ENCODE peak calls at places on chromosome 1, in four cellular contexts. V, D, C and T are unnamed samples.

GRCh38 chr1:48017716-48018115 is 20.5 kb upstream of the TRABD2B start:
- DNase-seq in C (no peak), V (no peak), D (no peak), T (no peak)

GRCh38 chr1:55519937-55520683 is 304.9 kb upstream of the USP24 start:
- DNase-seq in D (no peak), C (no peak), V (no peak), T (no peak)

GRCh38 chr1:19405195-19405760 is 80.1 kb downstream of the CAPZB start:
- DNase-seq in D (peak; percentile 50), C (no peak), V (no peak), T (no peak)

GRCh38 chr1:30704271-30704670 is 19.1 kb downstream of the MATN1 start:
- DNase-seq in D (no peak), C (no peak), V (no peak), T (no peak)

GRCh38 chr1:58628987-58629598 is 52.0 kb upstream of the TACSTD2 start:
- DNase-seq in V (no peak), D (no peak), C (no peak), T (no peak)

GRCh38 chr1:51745304-51745570 is 128.3 kb downstream of the OSBPL9 start:
- DNase-seq in C (no peak), D (no peak), V (no peak), T (no peak)

GRCh38 chr1:53552146-53552940 is 93.1 kb downstream of the DMRTB1 start:
- DNase-seq in D (no peak), C (no peak), V (no peak), T (no peak)

GRCh38 chr1:78237364-78237916 is 191.7 kb downstream of the GIPC2 start:
- DNase-seq in C (no peak), D (no peak), V (no peak), T (no peak)

GRCh38 chr1:162368451-162368850 is 8.2 kb downstream of the SPATA46 start:
- DNase-seq in C (no peak), D (no peak), V (no peak), T (no peak)

GRCh38 chr1:207321045-207321789 is at the start of gene CD55:
- DNase-seq in V (peak; percentile 99), D (peak; percentile 100), C (peak; percentile 97), T (peak; percentile 76)

GRCh38 chr1:32099426-32099825 is 8.4 kb upstream of the KPNA6 start:
- DNase-seq in C (no peak), D (no peak), V (no peak), T (no peak)

GRCh38 chr1:244837597-244838258 is 2.3 kb downstream of the COX20 start:
- DNase-seq in V (peak; percentile 39), D (peak; percentile 68), C (no peak), T (no peak)

GRCh38 chr1:24830680-24831272 is 85.5 kb downstream of the CLIC4 start:
- DNase-seq in V (peak; percentile 43), D (peak; percentile 68), C (no peak), T (no peak)

GRCh38 chr1:159798893-159799292 is 3.3 kb upstream of the FCRL6 start:
- DNase-seq in C (no peak), D (peak; percentile 66), V (peak; percentile 59), T (peak; percentile 36)

GRCh38 chr1:225548140-225548857 is 104.6 kb downstream of the ENAH start:
- DNase-seq in D (no peak), V (no peak), C (no peak), T (no peak)

GRCh38 chr1:227546055-227546454 is 17.3 kb upstream of the ZNF678 start:
- DNase-seq in D (no peak), V (no peak), C (no peak), T (no peak)

GRCh38 chr1:66275601-66276023 is 258.3 kb upstream of the SGIP1 start:
- DNase-seq in V (no peak), C (no peak), D (no peak), T (no peak)

GRCh38 chr1:71357708-71358107 is 276.9 kb upstream of the ZRANB2 start:
- DNase-seq in V (no peak), D (no peak), C (no peak), T (no peak)

GRCh38 chr1:31705080-31705866 is 1.5 kb upstream of the COL16A1 start:
- DNase-seq in C (no peak), V (no peak), D (peak; percentile 88), T (peak; percentile 84)

GRCh38 chr1:109048335-109048734 is 6.4 kb upstream of the WDR47 start:
- DNase-seq in V (no peak), C (no peak), D (no peak), T (no peak)

DNA sequence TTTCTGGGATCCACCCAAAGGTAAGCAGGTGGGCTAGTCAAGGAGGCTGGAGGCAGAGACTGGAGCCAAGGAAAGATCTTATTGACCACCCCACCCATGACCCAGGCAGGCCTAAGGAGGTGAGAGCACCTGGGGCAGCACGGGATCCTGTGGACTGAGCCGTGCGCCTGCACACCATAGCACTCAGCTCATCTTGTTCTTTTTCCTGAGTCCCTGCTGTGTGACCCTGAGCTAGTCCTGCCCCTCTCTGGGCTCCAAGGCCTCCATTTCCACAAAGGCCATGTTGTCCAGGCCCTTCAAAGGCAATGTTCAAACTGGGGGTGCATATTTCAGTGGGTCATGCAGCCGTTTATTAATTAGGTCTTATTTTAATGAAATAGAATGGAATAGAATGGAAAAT is 7.2 kb downstream of the FAM131C start:
- DNase-seq in D (no peak), C (no peak), V (no peak), T (no peak)
- TF ChIP-seq SPI1 in D (no peak), C (no peak), V (no peak), T (no peak)

GRCh38 chr1:9908846-9909221 is 1.2 kb downstream of the CTNNBIP1 start:
- DNase-seq in C (no peak), V (no peak), D (no peak), T (no peak)

GRCh38 chr1:9910080-9910424 is at the start of gene CTNNBIP1:
- DNase-seq in D (no peak), V (no peak), C (no peak), T (peak; percentile 88)

GRCh38 chr1:9910425-9911178 is 533 bp upstream of the CTNNBIP1 start:
- DNase-seq in C (peak; percentile 93), V (peak; percentile 98), D (peak; percentile 100), T (peak; percentile 95)

GRCh38 chr1:9907441-9907840 is 2.6 kb downstream of the CTNNBIP1 start:
- DNase-seq in C (no peak), D (no peak), V (no peak), T (no peak)

GRCh38 chr1:9909222-9910046 is 635 bp downstream of the CTNNBIP1 start:
- DNase-seq in C (no peak), D (peak; percentile 68), V (no peak), T (no peak)
- TF ChIP-seq SPI1 in C (no peak), D (no peak), V (no peak), T (no peak)

GRCh38 chr1:171263915-171264314 is 15.6 kb downstream of the FMO1 start:
- DNase-seq in C (no peak), V (no peak), D (no peak), T (no peak)
- TF ChIP-seq SPI1 in C (no peak), V (no peak), D (no peak), T (no peak)

GRCh38 chr1:5747428-5748285 is 244.6 kb downstream of the NPHP4 start:
- DNase-seq in D (no peak), V (peak; percentile 7), C (no peak), T (no peak)
- TF ChIP-seq SPI1 in D (no peak), V (no peak), C (no peak), T (no peak)

DNA sequence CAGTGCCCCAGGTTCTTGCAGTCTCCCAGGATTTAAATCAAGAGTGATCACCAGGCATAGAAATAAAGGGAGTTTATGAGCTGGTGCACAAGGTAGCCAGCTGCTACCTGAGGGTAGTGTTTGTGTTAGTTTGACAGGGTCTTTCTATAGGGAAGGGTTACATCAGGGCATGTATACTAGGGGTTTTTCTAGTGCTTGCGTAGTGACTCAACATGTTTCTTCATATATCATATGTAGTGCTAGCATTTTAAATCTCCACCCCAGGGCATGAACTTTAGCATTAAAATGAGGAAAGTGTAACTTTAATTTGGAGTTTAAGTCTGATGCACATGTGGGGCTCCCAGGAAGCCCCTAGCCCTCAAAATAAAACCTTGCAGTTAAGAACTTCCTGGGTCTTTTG is 86.5 kb upstream of the TNR start:
- DNase-seq in V (no peak), C (no peak), D (no peak), T (no peak)
- TF ChIP-seq SPI1 in V (no peak), C (no peak), D (no peak), T (no peak)

GRCh38 chr1:85824066-85824835 is 116.0 kb upstream of the ZNHIT6 start:
- DNase-seq in D (no peak), V (no peak), C (no peak), T (no peak)

GRCh38 chr1:85822696-85823095 is 114.5 kb upstream of the ZNHIT6 start:
- DNase-seq in C (no peak), D (no peak), V (no peak), T (no peak)

GRCh38 chr1:85815906-85816305 is 107.7 kb upstream of the ZNHIT6 start:
- DNase-seq in D (no peak), V (no peak), C (no peak), T (no peak)

GRCh38 chr1:85816606-85817005 is 108.4 kb upstream of the ZNHIT6 start:
- DNase-seq in C (no peak), V (no peak), D (no peak), T (no peak)

DNA sequence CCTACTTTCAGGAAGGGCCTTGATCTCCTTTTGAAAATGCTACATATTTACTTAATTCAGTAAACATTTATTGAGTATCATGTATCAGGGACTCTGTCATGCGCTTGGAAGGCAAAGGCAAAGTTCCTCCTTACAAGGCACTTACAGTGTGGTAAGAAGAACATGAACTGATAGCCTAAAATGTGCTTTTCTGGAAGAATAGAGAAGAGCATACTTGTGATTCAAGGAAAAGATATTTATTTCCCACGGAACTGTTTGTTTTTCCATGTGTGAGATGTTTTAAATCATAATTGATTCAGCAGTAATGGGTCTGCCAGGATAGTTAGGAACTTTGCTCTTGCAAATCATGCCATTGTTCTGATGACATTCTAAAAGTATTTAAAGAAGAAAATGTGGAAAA is 110.1 kb upstream of the ZNHIT6 start:
- DNase-seq in C (no peak), V (no peak), D (no peak), T (no peak)
- TF ChIP-seq SPI1 in C (no peak), V (no peak), D (no peak), T (no peak)